ENCODE peak calls at places on chromosomes 12 and 14, in four cellular contexts. R, P, I and Q are unnamed samples.
A peak's percentile ranks its signal among the peaks of the same experiment; 100 is the strongest.

GRCh38 chr14:24162083-24162482 is 1.0 kb downstream of the IRF9 start:
- DNase-seq in R (no peak), P (no peak), I (no peak), Q (no peak)

GRCh38 chr12:54001283-54002187 is 1.6 kb downstream of the HOXC9 start:
- DNase-seq in R (no peak), P (no peak), I (no peak), Q (no peak)

GRCh38 chr12:120497524-120498150 is 1.7 kb downstream of the DYNLL1 start:
- DNase-seq in R (no peak), P (no peak), I (no peak), Q (no peak)

GRCh38 chr12:104535383-104535782 is 78.6 kb downstream of the CHST11 start:
- DNase-seq in R (no peak), P (no peak), I (no peak), Q (no peak)

GRCh38 chr12:116594325-116595038 is 35.3 kb downstream of the MAP1LC3B2 start:
- DNase-seq in R (no peak), P (peak; percentile 18), I (no peak), Q (no peak)

GRCh38 chr14:25215607-25216006 is 165.7 kb upstream of the STXBP6 start:
- DNase-seq in R (no peak), P (no peak), I (no peak), Q (no peak)

GRCh38 chr12:96157427-96157826 is 36.7 kb upstream of the ELK3 start:
- DNase-seq in R (no peak), P (no peak), I (no peak), Q (no peak)

GRCh38 chr12:26077915-26078314 is 46.9 kb downstream of the BHLHE41 start:
- DNase-seq in R (no peak), P (no peak), I (no peak), Q (no peak)

DNA sequence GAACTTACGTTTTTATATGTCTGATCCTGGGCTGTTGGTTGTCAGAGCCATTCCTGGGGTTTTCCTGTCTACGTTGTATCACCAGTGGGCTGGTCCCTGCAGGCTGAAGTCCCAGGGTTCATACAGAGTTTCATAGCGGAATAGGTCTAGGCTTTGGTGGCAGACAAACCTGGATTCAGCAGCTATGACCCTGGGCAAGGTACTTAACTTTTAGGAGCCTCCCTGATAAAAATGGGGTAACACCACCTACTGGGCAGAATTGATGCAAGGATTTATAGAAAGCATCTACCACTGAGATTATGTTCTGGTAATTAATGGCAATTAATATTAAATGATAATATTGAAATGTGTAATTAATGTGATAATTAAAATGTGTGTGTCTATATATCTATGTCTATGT is 141.2 kb downstream of the SYNE2 start:
- DNase-seq in R (no peak), P (no peak), I (no peak), Q (no peak)
- TF ChIP-seq CTCF in R (no peak), P (peak; percentile 39), I (no peak), Q (peak; percentile 29)

GRCh38 chr14:96827310-96827709 is 30.1 kb downstream of the VRK1 start:
- DNase-seq in R (no peak), P (no peak), I (no peak), Q (no peak)
- TF ChIP-seq CTCF in R (no peak), P (no peak), I (no peak), Q (no peak)

GRCh38 chr12:114668151-114668891 is 15.7 kb downstream of the TBX3 start:
- DNase-seq in R (peak; percentile 93), P (no peak), I (peak; percentile 72), Q (peak; percentile 55)
- TF ChIP-seq CTCF in R (peak; percentile 90), P (no peak), I (peak; percentile 20), Q (peak; percentile 67)

GRCh38 chr12:27733052-27733656 is 22.5 kb downstream of the MRPS35 start:
- DNase-seq in R (peak; percentile 10), P (peak; percentile 25), I (no peak), Q (no peak)
- TF ChIP-seq CTCF in R (peak; percentile 79), P (peak; percentile 87), I (peak; percentile 58), Q (peak; percentile 98)

GRCh38 chr12:6752931-6753771 is at the start of gene MLF2:
- DNase-seq in R (peak; percentile 96), P (peak; percentile 94), I (peak; percentile 99), Q (peak; percentile 99)

GRCh38 chr12:6751767-6752166 is 1.2 kb downstream of the MLF2 start:
- DNase-seq in R (no peak), P (no peak), I (no peak), Q (no peak)

GRCh38 chr12:6752181-6752930 is 585 bp downstream of the MLF2 start:
- DNase-seq in R (peak; percentile 51), P (peak; percentile 17), I (peak; percentile 38), Q (no peak)

GRCh38 chr12:6754406-6754805 is 1.5 kb upstream of the MLF2 start:
- DNase-seq in R (no peak), P (no peak), I (no peak), Q (no peak)

DNA sequence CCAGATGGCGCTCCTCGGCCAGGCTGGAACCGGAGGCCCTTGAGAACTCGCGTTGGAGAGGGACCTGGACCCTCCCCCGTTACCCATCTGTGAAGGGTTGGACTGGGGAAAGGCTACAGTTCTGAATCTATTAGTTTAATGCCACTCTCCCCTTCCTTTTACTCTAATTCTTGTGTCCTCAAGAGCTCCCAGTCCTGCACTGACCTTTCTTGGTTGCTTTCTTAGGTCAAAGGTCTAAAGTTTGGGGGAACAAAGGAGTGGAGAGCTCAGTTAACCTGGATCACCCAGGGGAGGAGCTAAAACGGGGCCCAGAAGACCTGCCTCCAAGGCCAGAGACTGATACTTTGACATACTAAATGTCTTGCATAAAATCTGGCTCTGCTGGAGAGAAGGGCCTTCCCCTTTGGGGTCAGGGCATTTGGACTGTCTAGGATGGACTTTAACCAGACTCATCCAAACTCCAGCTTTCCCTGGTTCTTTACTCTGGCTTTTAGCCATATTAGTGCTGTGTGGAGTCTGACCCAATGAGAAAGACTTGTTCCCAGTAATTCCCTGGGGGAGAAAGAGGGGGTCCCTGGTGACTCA is 923 bp upstream of the MLF2 start:
- DNase-seq in R (no peak), P (no peak), I (no peak), Q (no peak)
- TF ChIP-seq CTCF in R (peak; percentile 98), P (peak; percentile 50), I (no peak), Q (no peak)

GRCh38 chr14:53968756-53969155 is 12.1 kb upstream of the BMP4 start:
- DNase-seq in R (no peak), P (no peak), I (no peak), Q (no peak)

GRCh38 chr14:53967606-53968005 is 11.0 kb upstream of the BMP4 start:
- DNase-seq in R (no peak), P (no peak), I (no peak), Q (no peak)

GRCh38 chr14:53962954-53963490 is 6.4 kb upstream of the BMP4 start:
- DNase-seq in R (no peak), P (no peak), I (no peak), Q (no peak)

GRCh38 chr14:53964249-53964648 is 7.6 kb upstream of the BMP4 start:
- DNase-seq in R (no peak), P (no peak), I (no peak), Q (no peak)

GRCh38 chr14:53963491-53964227 is 7.0 kb upstream of the BMP4 start:
- DNase-seq in R (no peak), P (no peak), I (peak; percentile 57), Q (no peak)
- TF ChIP-seq CTCF in R (no peak), P (no peak), I (peak; percentile 38), Q (peak; percentile 67)

GRCh38 chr12:131192951-131193350 is 239.2 kb downstream of the ADGRD1 start:
- DNase-seq in R (no peak), P (no peak), I (no peak), Q (no peak)

GRCh38 chr12:131196220-131196619 is 242.5 kb downstream of the ADGRD1 start:
- DNase-seq in R (no peak), P (no peak), I (no peak), Q (no peak)

GRCh38 chr12:131197490-131197889 is 243.8 kb downstream of the ADGRD1 start:
- DNase-seq in R (no peak), P (no peak), I (no peak), Q (no peak)

GRCh38 chr12:131194166-131194565 is 240.5 kb downstream of the ADGRD1 start:
- DNase-seq in R (no peak), P (no peak), I (no peak), Q (no peak)

GRCh38 chr12:131195796-131196195 is 242.1 kb downstream of the ADGRD1 start:
- DNase-seq in R (no peak), P (no peak), I (no peak), Q (no peak)
- TF ChIP-seq CTCF in R (no peak), P (no peak), I (no peak), Q (no peak)